ENCODE peak calls at places on chromosomes 5 and 9, in four cellular contexts. One of them, this sample, is unnamed.

GRCh38 chr5:110817437-110817836 is 78.6 kb downstream of the SLC25A46 start:
- DNase-seq in cardiac fibroblast: peak
- DNase-seq in lower lobe of right lung: no peak
- DNase-seq in psoas muscle: no peak
- DNase-seq in this sample: no peak

GRCh38 chr9:129656795-129657390 is 8.6 kb upstream of the PRRX2 start:
- DNase-seq in lower lobe of right lung: no peak
- DNase-seq in psoas muscle: no peak
- DNase-seq in cardiac fibroblast: peak
- DNase-seq in this sample: no peak

GRCh38 chr9:120935383-120935857 is 8.8 kb upstream of the TRAF1 start:
- DNase-seq in cardiac fibroblast: peak
- DNase-seq in psoas muscle: peak
- DNase-seq in lower lobe of right lung: peak
- DNase-seq in this sample: no peak

GRCh38 chr9:131278421-131279111 is 2.3 kb upstream of the FAM78A start:
- DNase-seq in lower lobe of right lung: no peak
- DNase-seq in psoas muscle: peak
- DNase-seq in cardiac fibroblast: no peak
- DNase-seq in this sample: no peak

GRCh38 chr5:147098233-147098790 is 136.5 kb upstream of the STK32A start:
- DNase-seq in lower lobe of right lung: no peak
- DNase-seq in cardiac fibroblast: peak
- DNase-seq in psoas muscle: no peak
- DNase-seq in this sample: no peak

GRCh38 chr5:116947691-116948528 is 373.3 kb upstream of the SEMA6A start:
- DNase-seq in lower lobe of right lung: peak
- DNase-seq in cardiac fibroblast: peak
- DNase-seq in psoas muscle: peak
- DNase-seq in this sample: peak

GRCh38 chr9:16828335-16829281 is 41.9 kb downstream of the BNC2 start:
- DNase-seq in cardiac fibroblast: peak
- DNase-seq in psoas muscle: peak
- DNase-seq in lower lobe of right lung: no peak
- DNase-seq in this sample: no peak

GRCh38 chr5:122736086-122736485 is 38.8 kb upstream of the SNX2 start:
- DNase-seq in lower lobe of right lung: no peak
- DNase-seq in cardiac fibroblast: no peak
- DNase-seq in psoas muscle: no peak
- DNase-seq in this sample: no peak

GRCh38 chr5:154850255-154851062 is at the start of gene FAXDC2:
- DNase-seq in psoas muscle: peak
- DNase-seq in cardiac fibroblast: peak
- DNase-seq in lower lobe of right lung: peak
- DNase-seq in this sample: no peak

GRCh38 chr5:74765201-74765600 is 1.7 kb downstream of the GFM2 start:
- DNase-seq in psoas muscle: no peak
- DNase-seq in lower lobe of right lung: no peak
- DNase-seq in cardiac fibroblast: no peak
- DNase-seq in this sample: no peak
- H3K4me3 ChIP-seq in psoas muscle: peak
- H3K4me3 ChIP-seq in lower lobe of right lung: peak
- H3K4me3 ChIP-seq in cardiac fibroblast: no peak
- H3K4me3 ChIP-seq in this sample: no peak

DNA sequence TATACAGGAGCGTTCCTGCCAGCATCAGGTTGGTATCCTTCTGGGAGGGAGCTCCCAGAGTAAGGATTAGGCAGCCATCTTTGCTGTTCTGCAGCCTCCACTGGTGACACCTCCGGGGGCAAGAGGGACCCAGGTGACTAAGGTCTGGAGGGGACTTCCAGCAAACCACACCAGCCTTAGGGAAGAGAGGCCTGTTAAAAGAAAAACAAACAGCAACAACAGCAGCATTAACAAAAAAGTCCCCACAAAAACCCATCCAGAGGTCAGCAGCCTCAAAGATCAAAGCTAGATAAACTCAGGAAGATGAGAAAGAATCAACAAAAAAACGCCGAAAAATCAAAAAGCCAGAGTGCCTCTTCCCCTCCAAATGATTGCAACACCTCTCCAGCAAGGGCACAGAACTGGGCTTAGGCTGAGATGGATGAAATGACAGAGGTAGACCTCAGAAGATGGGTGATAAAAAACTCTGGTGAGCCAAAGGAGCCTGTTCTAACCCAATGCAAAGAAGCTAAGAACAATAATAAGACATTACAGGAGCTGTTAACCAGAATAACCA is 388.2 kb downstream of the SPATA31D1 start:
- DNase-seq in lower lobe of right lung: no peak
- DNase-seq in psoas muscle: no peak
- DNase-seq in cardiac fibroblast: no peak
- DNase-seq in this sample: no peak
- H3K4me3 ChIP-seq in lower lobe of right lung: no peak
- H3K4me3 ChIP-seq in psoas muscle: no peak
- H3K4me3 ChIP-seq in cardiac fibroblast: no peak
- H3K4me3 ChIP-seq in this sample: no peak

GRCh38 chr5:59769041-59769360 is 124.5 kb downstream of the PDE4D start:
- DNase-seq in lower lobe of right lung: no peak
- DNase-seq in psoas muscle: no peak
- DNase-seq in cardiac fibroblast: peak
- DNase-seq in this sample: no peak
- H3K4me3 ChIP-seq in lower lobe of right lung: peak
- H3K4me3 ChIP-seq in psoas muscle: peak
- H3K4me3 ChIP-seq in cardiac fibroblast: peak
- H3K4me3 ChIP-seq in this sample: no peak

GRCh38 chr5:169651526-169651925 is 14.5 kb downstream of the DOCK2 start:
- DNase-seq in lower lobe of right lung: no peak
- DNase-seq in cardiac fibroblast: no peak
- DNase-seq in psoas muscle: no peak
- DNase-seq in this sample: no peak
- H3K4me3 ChIP-seq in lower lobe of right lung: no peak
- H3K4me3 ChIP-seq in cardiac fibroblast: no peak
- H3K4me3 ChIP-seq in psoas muscle: no peak
- H3K4me3 ChIP-seq in this sample: peak

GRCh38 chr9:69265891-69266290 is 59.1 kb upstream of the ENTREP1 start:
- DNase-seq in cardiac fibroblast: peak
- DNase-seq in lower lobe of right lung: no peak
- DNase-seq in psoas muscle: no peak
- DNase-seq in this sample: no peak

GRCh38 chr9:69264526-69264925 is 60.5 kb upstream of the ENTREP1 start:
- DNase-seq in cardiac fibroblast: peak
- DNase-seq in psoas muscle: no peak
- DNase-seq in lower lobe of right lung: peak
- DNase-seq in this sample: no peak

GRCh38 chr9:69258551-69258950 is 66.5 kb upstream of the ENTREP1 start:
- DNase-seq in psoas muscle: no peak
- DNase-seq in cardiac fibroblast: no peak
- DNase-seq in lower lobe of right lung: no peak
- DNase-seq in this sample: no peak

GRCh38 chr9:69260161-69260560 is 64.9 kb upstream of the ENTREP1 start:
- DNase-seq in cardiac fibroblast: no peak
- DNase-seq in lower lobe of right lung: no peak
- DNase-seq in psoas muscle: no peak
- DNase-seq in this sample: no peak

GRCh38 chr9:69261636-69262035 is 63.4 kb upstream of the ENTREP1 start:
- DNase-seq in cardiac fibroblast: no peak
- DNase-seq in lower lobe of right lung: no peak
- DNase-seq in psoas muscle: no peak
- DNase-seq in this sample: no peak
- H3K4me3 ChIP-seq in cardiac fibroblast: no peak
- H3K4me3 ChIP-seq in lower lobe of right lung: no peak
- H3K4me3 ChIP-seq in psoas muscle: no peak
- H3K4me3 ChIP-seq in this sample: no peak

DNA sequence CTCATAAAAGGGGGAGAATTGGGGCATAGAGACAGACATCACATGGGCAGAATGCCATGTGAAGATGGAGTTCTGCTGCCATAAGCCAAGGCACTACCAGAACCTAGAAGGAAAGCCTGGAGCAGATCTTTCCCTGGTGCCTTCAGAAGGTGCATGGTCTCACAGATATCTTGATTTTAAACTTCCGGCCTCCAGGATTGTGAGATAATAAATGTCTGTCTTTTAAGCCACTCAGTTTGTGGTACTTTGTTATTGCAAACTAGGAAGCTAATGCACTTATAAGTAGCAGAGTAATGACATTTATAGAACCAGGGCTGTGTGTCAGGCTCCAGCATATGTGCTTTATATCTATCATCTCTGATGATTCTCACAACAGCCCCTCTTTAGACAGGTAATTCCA is 130.4 kb downstream of the ASTN2 start:
- DNase-seq in cardiac fibroblast: no peak
- DNase-seq in lower lobe of right lung: no peak
- DNase-seq in psoas muscle: no peak
- DNase-seq in this sample: no peak
- H3K4me3 ChIP-seq in cardiac fibroblast: no peak
- H3K4me3 ChIP-seq in lower lobe of right lung: no peak
- H3K4me3 ChIP-seq in psoas muscle: no peak
- H3K4me3 ChIP-seq in this sample: no peak

DNA sequence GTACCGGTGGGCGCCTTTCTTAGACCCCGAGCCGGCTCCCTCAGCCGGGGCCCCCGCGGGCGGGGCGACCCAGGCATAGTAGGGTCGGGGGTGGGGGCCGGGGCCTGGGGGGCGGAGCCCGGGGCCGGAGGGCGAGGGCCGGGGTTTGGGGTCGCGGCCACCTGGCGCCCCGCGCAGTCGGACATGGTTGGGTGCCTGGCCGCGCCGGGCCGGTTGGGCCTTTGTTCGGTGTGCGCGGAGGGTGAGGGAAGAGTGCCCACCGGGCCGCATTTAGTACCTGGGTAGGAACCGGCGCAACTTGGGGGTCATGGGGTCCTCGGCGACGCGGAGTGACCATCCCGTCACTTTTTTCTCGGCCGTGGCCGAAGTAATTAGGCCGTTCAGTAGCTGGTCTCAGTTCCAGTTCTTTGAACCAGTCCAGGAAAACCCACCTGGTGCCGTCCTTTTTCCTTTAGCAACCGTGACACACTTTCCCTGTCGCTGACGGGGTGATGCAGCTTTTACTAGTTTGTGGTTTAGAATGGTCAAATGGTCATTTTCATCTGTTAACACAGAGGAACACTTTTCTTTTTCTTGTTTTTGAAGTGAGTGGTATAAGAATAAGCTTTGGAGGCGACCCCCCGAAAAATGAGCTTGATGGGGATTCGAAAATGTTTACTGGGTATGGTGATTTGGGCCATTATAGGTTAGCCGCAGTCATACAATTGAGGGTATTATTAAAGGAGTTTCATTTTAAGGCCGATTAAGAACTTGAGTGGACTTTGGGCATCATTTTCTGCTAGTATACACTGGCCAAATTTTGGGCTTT is 555 bp downstream of the CKS2 start:
- DNase-seq in lower lobe of right lung: peak
- DNase-seq in cardiac fibroblast: peak
- DNase-seq in psoas muscle: no peak
- DNase-seq in this sample: no peak
- H3K4me3 ChIP-seq in lower lobe of right lung: peak
- H3K4me3 ChIP-seq in cardiac fibroblast: peak
- H3K4me3 ChIP-seq in psoas muscle: peak
- H3K4me3 ChIP-seq in this sample: peak

GRCh38 chr9:122106576-122106975 is 13.5 kb upstream of the TTLL11 start:
- DNase-seq in psoas muscle: no peak
- DNase-seq in lower lobe of right lung: no peak
- DNase-seq in cardiac fibroblast: no peak
- DNase-seq in this sample: no peak
- H3K4me3 ChIP-seq in psoas muscle: no peak
- H3K4me3 ChIP-seq in lower lobe of right lung: no peak
- H3K4me3 ChIP-seq in cardiac fibroblast: no peak
- H3K4me3 ChIP-seq in this sample: no peak

This sample was measured in naive thymus-derived CD4-positive, alpha-beta T cell.